ENCODE peak calls at places on chromosomes 5 and 9, in four cellular contexts. Z is AML-193, C is NAMALWA, X is mesothelial cell of epicardium. G is an unnamed sample.

GRCh38 chr5:60960591-60960990 is 15.6 kb downstream of the NDUFAF2 start:
- DNase-seq in X (no peak), C (peak), Z (no peak), G (no peak)

GRCh38 chr5:157109744-157110143 is 900 bp upstream of the HAVCR2 start:
- DNase-seq in C (peak), X (no peak), Z (peak), G (no peak)

GRCh38 chr5:177357459-177358332 is at the start of gene RGS14:
- DNase-seq in X (no peak), Z (peak), C (peak), G (no peak)

GRCh38 chr9:137739371-137739915 is 120.6 kb downstream of the EHMT1 start:
- DNase-seq in X (no peak), C (no peak), Z (no peak), G (no peak)

GRCh38 chr5:38528162-38528703 is 28.2 kb downstream of the LIFR start:
- DNase-seq in C (peak), Z (no peak), X (no peak), G (no peak)

GRCh38 chr5:139745800-139746690 is 49.6 kb upstream of the PSD2 start:
- DNase-seq in C (peak), Z (no peak), X (peak), G (no peak)

GRCh38 chr5:83400712-83401111 is 70.8 kb upstream of the VCAN start:
- DNase-seq in C (no peak), Z (no peak), X (no peak), G (no peak)

GRCh38 chr9:110114086-110114887 is 93.7 kb downstream of the C9orf152 start:
- DNase-seq in Z (no peak), C (no peak), X (no peak), G (no peak)

GRCh38 chr5:140261403-140262171 is 41.3 kb downstream of the PFDN1 start:
- DNase-seq in Z (peak), X (no peak), C (no peak), G (no peak)

G was measured in NCI-H1930.